ENCODE peak calls at places on chromosomes 5 and 9, in nine cellular contexts. L is heart right ventricle, A is stomach, J is A549, E is cardiac muscle cell, U is H1, P is SK-N-SH, K is fibroblast of mammary gland, H is astrocyte. N is an unnamed sample.

GRCh38 chr5:137305971-137306592 is 193.0 kb downstream of the SPOCK1 start:
- DNase-seq in L (no peak), A (no peak), J (no peak), E (no peak), U (no peak), P (peak; percentile 40), K (no peak), H (no peak), N (no peak)

GRCh38 chr5:124235576-124235975 is 510.9 kb downstream of the ZNF608 start:
- DNase-seq in L (no peak), A (no peak), J (no peak), E (no peak), U (no peak), P (peak; percentile 27), K (no peak), H (no peak), N (no peak)

GRCh38 chr5:531101-531748 is 7.0 kb upstream of the SLC9A3 start:
- DNase-seq in L (peak; percentile 6), A (no peak), J (no peak), E (no peak), U (no peak), P (no peak), K (no peak), H (no peak), N (no peak)

GRCh38 chr5:126030698-126031097 is 392.5 kb upstream of the GRAMD2B start:
- DNase-seq in L (no peak), A (no peak), J (no peak), E (no peak), U (no peak), P (no peak), K (no peak), H (no peak), N (no peak)

GRCh38 chr9:4689687-4690104 is 10.3 kb downstream of the CDC37L1 start:
- DNase-seq in L (no peak), A (no peak), J (no peak), E (no peak), U (no peak), P (no peak), K (peak; percentile 27), H (peak; percentile 26), N (peak; percentile 46)

GRCh38 chr9:121816449-121816817 is 165.0 kb downstream of the DAB2IP start:
- DNase-seq in L (no peak), A (no peak), J (no peak), E (no peak), U (no peak), P (no peak), K (no peak), H (no peak), N (no peak)

GRCh38 chr9:114244570-114244969 is 78.3 kb upstream of the ORM1 start:
- DNase-seq in L (no peak), A (no peak), J (no peak), E (no peak), U (no peak), P (no peak), K (no peak), H (no peak), N (no peak)

GRCh38 chr9:85089188-85089969 is 419.9 kb downstream of the NTRK2 start:
- DNase-seq in L (no peak), A (no peak), J (no peak), E (peak; percentile 20), U (no peak), P (peak; percentile 36), K (no peak), H (no peak), N (no peak)

GRCh38 chr5:106376522-106376921 is 1294.2 kb downstream of the EFNA5 start:
- DNase-seq in L (no peak), A (no peak), J (no peak), E (no peak), U (no peak), P (no peak), K (peak; percentile 23), H (peak; percentile 86), N (peak; percentile 41)

GRCh38 chr5:151868451-151868850 is 56.2 kb downstream of the GLRA1 start:
- DNase-seq in L (no peak), A (no peak), J (no peak), E (no peak), U (no peak), P (no peak), K (no peak), H (no peak), N (no peak)

GRCh38 chr5:142248853-142249462 is 75.9 kb downstream of the SPRY4 start:
- DNase-seq in L (peak; percentile 59), A (peak; percentile 34), J (no peak), E (no peak), U (no peak), P (no peak), K (peak; percentile 51), H (peak; percentile 14), N (no peak)

GRCh38 chr5:25858019-25858418 is 1180.4 kb downstream of the CDH9 start:
- DNase-seq in L (no peak), A (no peak), J (no peak), E (peak; percentile 43), U (peak; percentile 89), P (peak; percentile 14), K (no peak), H (no peak), N (no peak)
- TF ChIP-seq CTCF in L (no peak), A (no peak), J (no peak), E (no peak), U (peak; percentile 69), P (peak; percentile 48), K (no peak), H (no peak), N (no peak)

GRCh38 chr5:54870251-54870650 is 115.1 kb downstream of the ESM1 start:
- DNase-seq in L (no peak), A (no peak), J (no peak), E (no peak), U (no peak), P (no peak), K (no peak), H (peak; percentile 49), N (no peak)

GRCh38 chr5:54869691-54870090 is 115.7 kb downstream of the ESM1 start:
- DNase-seq in L (no peak), A (no peak), J (no peak), E (no peak), U (no peak), P (no peak), K (peak; percentile 38), H (no peak), N (no peak)

GRCh38 chr5:54868511-54869483 is 116.6 kb downstream of the ESM1 start:
- DNase-seq in L (no peak), A (no peak), J (no peak), E (no peak), U (no peak), P (no peak), K (no peak), H (no peak), N (no peak)

GRCh38 chr5:54872810-54873209 is 112.6 kb downstream of the ESM1 start:
- DNase-seq in L (no peak), A (no peak), J (no peak), E (no peak), U (no peak), P (no peak), K (no peak), H (no peak), N (no peak)

DNA sequence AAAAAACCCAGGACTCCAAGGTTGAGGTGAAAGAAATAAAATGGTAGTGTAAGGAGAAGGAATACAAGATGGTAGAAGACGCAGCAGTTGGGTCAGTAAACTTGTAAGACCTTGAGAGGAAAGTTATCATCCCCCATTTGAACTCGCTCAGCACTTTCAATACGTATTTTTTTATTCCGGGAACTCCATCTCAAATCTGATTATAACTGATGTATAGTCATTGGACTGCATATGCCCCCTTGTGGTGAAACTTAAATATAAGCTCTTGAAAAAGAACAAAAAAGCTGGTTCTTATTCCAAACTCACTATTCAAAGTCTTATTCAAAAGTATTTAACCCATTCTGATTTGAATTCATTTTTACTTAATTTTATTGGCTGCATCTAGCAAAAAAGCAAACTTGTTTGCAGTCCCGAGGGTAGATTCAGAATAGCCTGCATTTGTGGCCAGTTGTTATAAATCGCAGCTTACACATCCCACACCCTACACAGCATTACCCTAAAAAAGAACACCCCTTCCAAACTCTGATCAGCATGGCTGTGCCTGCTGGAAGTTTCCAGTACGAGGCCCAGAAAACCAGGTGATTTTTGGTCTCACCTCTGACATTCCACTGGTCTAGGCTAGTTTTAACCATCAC is 118.0 kb downstream of the ESM1 start:
- DNase-seq in L (no peak), A (no peak), J (peak; percentile 41), E (peak; percentile 77), U (no peak), P (peak; percentile 61), K (peak; percentile 74), H (peak; percentile 46), N (peak; percentile 83)
- H3K4me3 ChIP-seq in L (peak overlapping the region; percentile 13), A (no peak overlapping the region), J (no peak overlapping the region), E (no peak overlapping the region), U (no peak overlapping the region), P (peak overlapping the region; percentile 44), K (no peak overlapping the region), H (no peak overlapping the region), N (no peak overlapping the region)

DNA sequence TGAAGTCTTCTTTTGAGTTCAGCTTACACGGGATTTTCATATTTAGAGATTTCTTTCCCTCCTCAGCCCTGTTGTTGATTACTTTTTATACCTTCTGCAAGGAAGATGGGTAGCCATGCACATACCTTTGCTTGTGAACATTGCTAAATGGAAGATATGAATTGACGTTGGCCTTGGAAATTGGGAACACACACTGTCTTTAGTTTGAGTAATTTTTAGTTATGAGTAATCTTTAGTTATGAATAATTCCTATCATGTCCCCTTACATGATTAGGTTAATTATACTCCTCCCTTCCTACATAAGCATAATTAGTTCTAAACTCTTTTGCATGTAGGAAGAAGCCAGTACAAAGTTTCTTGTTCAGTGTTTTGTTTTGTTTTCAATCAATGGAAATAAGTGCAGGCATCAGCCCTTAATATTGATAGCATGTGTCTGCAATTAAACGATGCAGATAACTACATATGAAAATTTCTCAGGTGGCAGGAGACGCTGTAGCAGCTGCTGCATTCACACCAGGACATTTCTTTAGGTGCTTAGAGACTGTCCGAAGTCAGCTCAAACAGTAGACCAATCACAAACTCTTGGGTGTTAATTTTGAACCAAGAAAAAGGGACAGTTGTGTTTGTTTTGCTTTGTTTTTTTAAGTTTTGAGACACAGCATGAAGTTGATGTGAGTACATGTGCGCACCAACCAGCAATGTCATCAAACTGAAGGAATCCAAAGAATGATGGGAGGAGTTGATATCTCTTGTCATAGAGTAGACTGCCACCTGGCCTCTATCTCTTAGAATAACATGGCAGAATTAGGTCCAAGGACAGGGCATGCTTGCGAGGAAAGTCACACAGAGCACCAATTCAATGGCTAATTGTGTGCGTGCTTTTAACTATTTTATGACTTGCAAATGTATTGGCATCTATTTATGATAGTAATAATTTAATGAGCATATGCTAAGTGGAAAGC is 51.4 kb downstream of the SMARCA2 start:
- DNase-seq in L (no peak), A (no peak), J (no peak), E (no peak), U (no peak), P (no peak), K (peak; percentile 25), H (peak; percentile 30), N (peak; percentile 79)
- TF ChIP-seq CTCF in L (peak; percentile 40), A (no peak), J (peak; percentile 5), E (no peak), U (peak; percentile 54), P (peak; percentile 15), K (no peak), H (peak; percentile 13), N (peak; percentile 39)

DNA sequence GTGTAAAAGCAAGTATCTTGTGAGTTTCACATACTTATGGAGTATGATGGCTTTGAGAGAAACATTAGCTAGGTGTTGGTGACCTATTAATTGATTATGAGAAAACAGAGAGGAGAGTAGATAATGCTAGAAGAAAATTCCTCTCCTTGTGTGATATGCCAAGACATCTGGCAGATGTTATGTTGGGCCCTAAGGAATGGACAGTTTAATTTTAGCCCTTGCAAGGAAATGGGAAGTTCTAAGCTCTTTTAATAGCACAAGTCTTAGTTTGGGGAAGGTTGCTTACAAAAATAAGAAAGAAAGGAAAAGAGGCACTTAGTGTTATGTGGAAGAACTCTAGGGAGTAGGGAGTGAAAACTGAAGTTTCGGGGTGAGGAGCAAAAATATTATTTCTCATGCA is 5.1 kb downstream of the ZNF462 start:
- DNase-seq in L (no peak), A (no peak), J (no peak), E (no peak), U (no peak), P (no peak), K (no peak), H (no peak), N (no peak)
- H3K4me3 ChIP-seq in L (no peak overlapping the region), A (no peak overlapping the region), J (no peak overlapping the region), E (no peak overlapping the region), U (no peak overlapping the region), P (no peak overlapping the region), K (no peak overlapping the region), H (no peak overlapping the region), N (no peak overlapping the region)

N was measured in choroid plexus epithelial cell.